ENCODE peak calls at places on chromosomes 3 and 15, in six cellular contexts. N is foreskin fibroblast, Y is neural progenitor cell, W is A549, V is fibroblast of lung, U is astrocyte of the spinal cord. J is an unnamed sample.

GRCh38 chr3:58244186-58244585 is 6.6 kb downstream of the ABHD6 start:
- DNase-seq in N (no peak), Y (no peak), W (no peak), V (no peak), U (no peak), J (no peak)

GRCh38 chr15:62244762-62245161 is 79.7 kb upstream of the C2CD4B start:
- DNase-seq in N (no peak), Y (no peak), W (no peak), V (no peak), U (no peak), J (no peak)

GRCh38 chr3:116188231-116188785 is 257.0 kb downstream of the LSAMP start:
- DNase-seq in N (peak; percentile 14), Y (no peak), W (no peak), V (peak; percentile 41), U (peak; percentile 52), J (peak; percentile 13)

GRCh38 chr3:105899528-105899927 is 30.7 kb upstream of the CBLB start:
- DNase-seq in N (peak; percentile 61), Y (no peak), W (peak; percentile 25), V (peak; percentile 70), U (peak; percentile 48), J (peak; percentile 72)

GRCh38 chr3:49164983-49165720 is 979 bp downstream of the CCDC71 start:
- DNase-seq in N (no peak), Y (no peak), W (no peak), V (no peak), U (no peak), J (no peak)

GRCh38 chr3:111801697-111802655 is 57.1 kb upstream of the PHLDB2 start:
- DNase-seq in N (peak; percentile 87), Y (no peak), W (peak; percentile 89), V (peak; percentile 97), U (peak; percentile 79), J (peak; percentile 98)

GRCh38 chr3:13069495-13069894 is 3.7 kb downstream of the IQSEC1 start:
- DNase-seq in N (no peak), Y (no peak), W (no peak), V (no peak), U (no peak), J (no peak)

GRCh38 chr3:41498847-41499246 is 299.5 kb downstream of the CTNNB1 start:
- DNase-seq in N (no peak), Y (no peak), W (no peak), V (no peak), U (no peak), J (no peak)

GRCh38 chr3:15812183-15812582 is 14.4 kb upstream of the ANKRD28 start:
- DNase-seq in N (no peak), Y (no peak), W (no peak), V (peak; percentile 66), U (peak; percentile 51), J (peak; percentile 64)

GRCh38 chr3:148723591-148723990 is 25.9 kb downstream of the AGTR1 start:
- DNase-seq in N (peak; percentile 71), Y (no peak), W (peak; percentile 55), V (peak; percentile 51), U (peak; percentile 70), J (peak; percentile 93)

GRCh38 chr15:89341316-89342005 is 6.8 kb upstream of the POLG start:
- DNase-seq in N (no peak), Y (no peak), W (no peak), V (no peak), U (no peak), J (no peak)

GRCh38 chr15:58770519-58770856 is 614 bp upstream of the MINDY2 start:
- DNase-seq in N (peak; percentile 72), Y (no peak), W (no peak), V (peak; percentile 84), U (peak; percentile 95), J (peak; percentile 89)
- TF ChIP-seq CTCF in N (no peak), Y (peak; percentile 7), W (no peak), V (peak; percentile 18), U (no peak), J (peak; percentile 23)

GRCh38 chr3:1448443-1448842 is 355.6 kb downstream of the CNTN6 start:
- DNase-seq in N (no peak), Y (no peak), W (no peak), V (no peak), U (no peak), J (no peak)
- H3K4me3 ChIP-seq in N (no peak overlapping the region), Y (no peak overlapping the region), W (no peak overlapping the region), V (no peak overlapping the region), U (no peak overlapping the region), J (no peak overlapping the region)

DNA sequence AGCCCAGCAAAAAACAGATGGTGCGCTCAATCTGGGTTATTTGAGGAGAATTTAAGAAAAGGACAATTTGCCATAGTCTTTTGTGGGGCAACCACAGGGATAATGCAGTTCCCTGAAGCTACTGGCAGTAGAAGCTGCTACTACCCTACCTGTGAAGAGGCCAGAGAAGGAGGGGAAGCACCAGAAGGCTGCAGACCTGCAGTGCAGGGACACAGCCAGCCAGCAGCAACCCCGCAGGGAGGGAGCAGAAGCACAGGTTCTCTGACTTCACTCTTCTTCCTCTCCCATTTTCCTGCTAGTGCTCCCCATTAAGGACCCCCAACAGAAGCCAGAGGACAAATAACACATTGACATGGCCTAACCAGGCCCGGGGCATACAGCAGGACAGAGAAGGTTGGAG is 30.3 kb downstream of the POPDC2 start:
- DNase-seq in N (no peak), Y (no peak), W (no peak), V (no peak), U (no peak), J (no peak)
- TF ChIP-seq CTCF in N (no peak), Y (no peak), W (no peak), V (no peak), U (no peak), J (no peak)

GRCh38 chr15:69826818-69827174 is 270.9 kb downstream of the TLE3 start:
- DNase-seq in N (no peak), Y (no peak), W (no peak), V (peak; percentile 12), U (no peak), J (no peak)
- H3K4me3 ChIP-seq in N (no peak overlapping the region), Y (no peak overlapping the region), W (no peak overlapping the region), V (no peak overlapping the region), U (no peak overlapping the region), J (no peak overlapping the region)

DNA sequence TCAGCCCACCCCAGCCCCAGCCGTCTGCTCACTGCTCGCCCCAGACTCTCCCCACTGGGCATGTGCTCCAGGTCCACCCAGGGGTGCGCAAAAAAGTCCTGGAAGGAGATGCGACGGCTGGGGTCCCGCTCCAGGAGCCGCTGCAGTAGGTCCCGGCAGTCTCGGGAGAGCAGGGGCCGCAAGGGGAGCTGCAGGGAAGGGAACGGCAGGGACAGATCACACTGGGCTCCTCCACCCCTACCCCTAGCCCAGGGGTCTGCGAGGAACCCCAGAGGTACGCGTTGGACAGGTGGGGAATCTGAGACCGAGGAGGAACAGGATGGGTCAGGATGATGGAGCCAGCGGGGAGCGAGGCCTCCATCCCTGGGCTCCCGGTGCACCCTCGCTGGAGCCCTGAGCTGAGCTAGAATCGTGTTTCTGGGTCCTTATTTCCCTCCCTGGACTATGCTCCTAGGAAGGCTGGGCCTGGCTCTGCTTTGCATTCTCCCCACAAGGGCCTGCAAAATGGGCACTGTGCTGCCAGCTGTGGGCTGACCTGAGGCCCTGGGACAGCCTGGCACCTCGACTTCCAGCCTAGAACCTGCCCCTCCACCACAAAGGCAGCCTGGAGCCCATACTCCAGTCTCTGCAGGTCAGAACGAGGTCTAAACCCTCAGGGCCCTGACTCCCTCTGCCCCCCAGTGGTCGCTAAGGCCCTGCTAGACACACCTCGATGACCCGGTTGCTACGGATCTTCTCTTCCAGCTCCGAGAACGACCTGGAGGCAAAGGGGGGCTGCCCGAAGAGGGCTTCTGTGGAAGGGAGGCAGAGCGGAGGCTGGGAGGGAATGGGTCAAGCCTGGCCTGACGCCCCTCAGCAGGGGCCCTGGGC is 3.2 kb downstream of the ULK3 start:
- DNase-seq in N (no peak), Y (no peak), W (no peak), V (no peak), U (no peak), J (no peak)
- TF ChIP-seq CTCF in N (no peak), Y (peak; percentile 24), W (no peak), V (no peak), U (no peak), J (peak; percentile 5)

DNA sequence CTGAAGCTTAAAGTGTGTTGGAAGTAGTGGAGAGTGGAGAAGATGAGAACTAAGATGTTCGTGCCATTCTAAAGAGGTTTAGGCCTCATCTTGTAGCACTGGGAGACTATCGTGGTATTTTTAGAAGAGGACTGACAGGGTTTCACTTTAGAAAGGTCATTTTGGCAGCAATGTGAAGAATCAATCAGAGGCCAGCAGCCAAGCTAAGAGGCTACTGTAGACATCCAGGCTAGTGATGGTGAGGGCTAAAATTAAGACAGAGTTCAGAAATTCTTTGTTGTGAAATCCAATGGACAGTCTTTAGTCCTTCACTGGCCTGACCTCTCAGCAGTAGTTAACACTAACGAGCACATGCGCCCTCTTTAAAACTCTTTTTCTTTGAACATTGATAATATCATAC is 288.2 kb downstream of the TBL1XR1 start:
- DNase-seq in N (no peak), Y (no peak), W (no peak), V (no peak), U (no peak), J (no peak)
- H3K4me3 ChIP-seq in N (no peak overlapping the region), Y (no peak overlapping the region), W (no peak overlapping the region), V (no peak overlapping the region), U (no peak overlapping the region), J (no peak overlapping the region)

GRCh38 chr3:36710606-36711005 is 53.7 kb downstream of the DCLK3 start:
- DNase-seq in N (no peak), Y (no peak), W (no peak), V (no peak), U (no peak), J (no peak)

GRCh38 chr3:36709826-36710365 is 54.5 kb downstream of the DCLK3 start:
- DNase-seq in N (no peak), Y (no peak), W (no peak), V (no peak), U (no peak), J (no peak)

GRCh38 chr3:36709281-36709680 is 55.1 kb downstream of the DCLK3 start:
- DNase-seq in N (no peak), Y (no peak), W (no peak), V (no peak), U (no peak), J (no peak)

GRCh38 chr3:36713904-36714303 is 50.4 kb downstream of the DCLK3 start:
- DNase-seq in N (no peak), Y (no peak), W (no peak), V (no peak), U (no peak), J (no peak)

DNA sequence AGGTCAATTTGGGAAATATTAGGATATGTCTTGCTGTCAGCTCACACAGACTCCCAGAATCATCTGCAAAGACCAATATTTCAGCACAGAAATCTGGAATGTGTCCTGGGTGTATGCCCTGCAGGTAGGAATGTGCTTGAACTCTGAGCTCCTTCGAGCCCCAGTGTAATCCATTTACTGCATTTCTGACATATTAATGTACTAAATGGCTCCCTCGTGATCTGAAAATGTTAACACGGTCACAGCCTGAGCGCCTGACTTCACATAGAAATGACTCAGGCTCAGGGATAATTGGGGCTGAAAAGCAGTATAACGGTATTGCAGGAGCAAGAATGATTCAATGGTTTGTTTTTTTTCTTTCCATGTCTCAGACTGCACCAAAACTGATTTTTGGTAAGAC is 50.0 kb downstream of the DCLK3 start:
- DNase-seq in N (no peak), Y (no peak), W (no peak), V (no peak), U (peak; percentile 28), J (peak; percentile 76)
- TF ChIP-seq CTCF in N (peak; percentile 6), Y (no peak), W (no peak), V (no peak), U (no peak), J (no peak)